ENCODE peak calls at places on chromosomes 16 and 17, in seven cellular contexts. O, K, E, W, Y, V and L are unnamed samples.

GRCh38 chr17:43010667-43011308 is 4.2 kb downstream of the IFI35 start:
- DNase-seq in K (no peak), O (no peak), V (no peak), W (no peak), Y (no peak), E (no peak), L (no peak)

GRCh38 chr16:53789159-53789558 is 85.2 kb downstream of the FTO start:
- DNase-seq in Y (peak), E (peak), W (peak), O (peak), V (peak), K (no peak), L (peak)

GRCh38 chr17:17935321-17936271 is 36.6 kb downstream of the TOM1L2 start:
- DNase-seq in K (no peak), W (peak), Y (peak), V (peak), E (peak), O (peak), L (peak)

GRCh38 chr16:17364319-17365210 is 106.2 kb downstream of the XYLT1 start:
- DNase-seq in V (no peak), K (no peak), W (peak), E (peak), Y (peak), O (peak), L (peak)

GRCh38 chr17:82052638-82053059 is 951 bp downstream of the GPS1 start:
- DNase-seq in Y (peak), V (no peak), O (no peak), K (no peak), W (no peak), E (no peak), L (no peak)

GRCh38 chr17:63124536-63124935 is 158.5 kb downstream of the TANC2 start:
- DNase-seq in O (no peak), E (no peak), W (no peak), V (peak), K (no peak), Y (no peak), L (no peak)

GRCh38 chr16:3058173-3059030 is 7.0 kb upstream of the IL32 start:
- DNase-seq in O (peak), Y (no peak), E (peak), K (no peak), W (peak), V (peak), L (no peak)

GRCh38 chr17:47872019-47872650 is 21.2 kb upstream of the SP6 start:
- DNase-seq in O (no peak), V (peak), W (no peak), E (no peak), K (no peak), Y (no peak), L (no peak)

GRCh38 chr17:66691644-66692500 is 143.0 kb upstream of the CACNG5 start:
- DNase-seq in K (no peak), W (peak), O (peak), V (no peak), Y (no peak), E (peak), L (peak)

GRCh38 chr17:34565715-34566114 is 13.7 kb upstream of the TMEM132E start:
- DNase-seq in W (no peak), Y (no peak), V (no peak), O (no peak), K (no peak), E (no peak), L (no peak)

GRCh38 chr16:19133600-19133999 is 19.8 kb downstream of the ITPRIPL2 start:
- DNase-seq in K (no peak), W (no peak), Y (no peak), E (no peak), O (no peak), V (no peak), L (no peak)